ENCODE peak calls at places on chromosomes 16 and 17, in seven cellular contexts. T is upper lobe of left lung, M is prostate gland, W is stomach, D is GM23338, A is GM12878, S is SK-N-SH. F is an unnamed sample. For H3K36me3, the result is how much of the 10 kb centered on the place peaks cover.

GRCh38 chr17:7440823-7441174 is 1.5 kb downstream of the FGF11 start:
- DNase-seq in A (no peak), S (peak), W (no peak), D (peak), M (no peak), T (no peak), F (no peak)

GRCh38 chr17:35931794-35932419 is 1.3 kb upstream of the RDM1 start:
- DNase-seq in A (no peak), M (no peak), D (no peak), S (no peak), T (no peak), W (no peak), F (no peak)

GRCh38 chr16:4212207-4212933 is 29.5 kb downstream of the SRL start:
- DNase-seq in D (no peak), T (no peak), S (no peak), M (no peak), W (no peak), A (no peak), F (no peak)

GRCh38 chr17:6166492-6167179 is 96.5 kb downstream of the WSCD1 start:
- DNase-seq in W (no peak), A (no peak), S (no peak), M (no peak), D (no peak), T (no peak), F (no peak)

GRCh38 chr17:42673885-42674754 is 2.7 kb downstream of the PLEKHH3 start:
- DNase-seq in M (peak), D (peak), W (peak), S (peak), T (no peak), A (no peak), F (no peak)

GRCh38 chr16:85683363-85683762 is 5.4 kb downstream of the GINS2 start:
- DNase-seq in D (no peak), S (no peak), T (no peak), W (no peak), M (no peak), A (no peak), F (no peak)

GRCh38 chr17:29126268-29126923 is 53.8 kb downstream of the MYO18A start:
- DNase-seq in T (no peak), W (no peak), D (no peak), M (no peak), S (no peak), A (no peak), F (no peak)

GRCh38 chr16:54136276-54136625 is 150.3 kb downstream of the IRX3 start:
- DNase-seq in D (no peak), S (no peak), A (no peak), W (no peak), M (no peak), T (no peak), F (no peak)

GRCh38 chr17:65515959-65516948 is 45.2 kb downstream of the AXIN2 start:
- DNase-seq in A (no peak), D (peak), M (no peak), T (peak), S (no peak), W (no peak), F (no peak)

GRCh38 chr16:65833171-65833871 is 533.2 kb upstream of the CDH5 start:
- DNase-seq in D (no peak), M (no peak), W (no peak), A (no peak), S (peak), T (no peak), F (no peak)

GRCh38 chr16:81786321-81786720 is 7.2 kb downstream of the PLCG2 start:
- DNase-seq in A (no peak), M (no peak), S (no peak), T (no peak), W (no peak), D (peak), F (no peak)

GRCh38 chr16:85639529-85640253 is 26.6 kb downstream of the GSE1 start:
- DNase-seq in W (peak), T (no peak), S (peak), M (peak), A (no peak), D (no peak), F (no peak)

GRCh38 chr16:82629441-82630027 is 2.8 kb downstream of the CDH13 start:
- DNase-seq in D (peak), A (no peak), W (no peak), S (no peak), T (no peak), M (peak), F (no peak)

GRCh38 chr17:75637143-75637538 is 3.9 kb downstream of the SMIM5 start:
- DNase-seq in M (no peak), W (peak), A (no peak), S (no peak), T (peak), D (no peak), F (no peak)

GRCh38 chr16:8204769-8205168 is 385.5 kb downstream of the TMEM114 start:
- DNase-seq in M (no peak), D (no peak), W (no peak), T (no peak), A (no peak), S (no peak), F (peak)
- TF ChIP-seq POLR2AphosphoS5 in M (no peak), D (no peak), W (no peak), T (no peak), A (no peak), S (no peak), F (no peak)

DNA sequence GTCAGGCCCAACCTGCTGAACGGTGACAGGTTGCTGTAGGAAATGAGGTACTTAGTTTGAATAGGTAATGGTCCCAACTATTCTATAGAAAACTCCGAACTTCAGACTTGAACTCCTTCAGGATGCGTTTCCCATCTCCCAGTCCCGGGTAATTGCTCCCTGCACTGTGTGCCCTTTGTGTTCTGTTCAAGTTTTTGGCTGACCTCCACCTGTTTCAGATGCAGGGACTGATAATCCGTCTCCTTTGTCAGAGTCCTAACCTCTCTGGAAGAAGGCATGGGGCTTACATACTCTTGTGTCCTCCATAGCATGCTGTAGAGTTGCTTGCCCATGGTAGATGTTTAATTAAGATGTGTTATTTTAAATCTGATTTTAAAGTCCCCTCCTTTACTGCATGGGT is 350.5 kb downstream of the UTP18 start:
- DNase-seq in T (no peak), W (no peak), D (no peak), A (no peak), S (no peak), M (no peak), F (no peak)
- H3K4me3 ChIP-seq in T (no peak), W (no peak), D (no peak), A (no peak), S (no peak), M (no peak), F (no peak)

GRCh38 chr17:63490858-63491400 is 14.1 kb downstream of the ACE start:
- DNase-seq in M (no peak), W (no peak), A (no peak), D (no peak), T (no peak), S (no peak), F (no peak)

GRCh38 chr17:63489291-63489690 is 12.4 kb downstream of the ACE start:
- DNase-seq in A (no peak), T (no peak), M (no peak), D (no peak), W (no peak), S (no peak), F (no peak)

GRCh38 chr17:63490321-63490720 is 13.5 kb downstream of the ACE start:
- DNase-seq in A (no peak), D (peak), W (no peak), T (no peak), S (no peak), M (no peak), F (no peak)

GRCh38 chr17:63487014-63487339 is 10.1 kb downstream of the ACE start:
- DNase-seq in D (no peak), M (no peak), W (no peak), A (no peak), T (no peak), S (peak), F (no peak)

GRCh38 chr17:63488851-63489250 is 12.0 kb downstream of the ACE start:
- DNase-seq in T (no peak), D (no peak), M (no peak), S (peak), W (no peak), A (no peak), F (no peak)
- H3K36me3 ChIP-seq in T (under half), D (under half), M (under half), S (under half), W (under half), A (under half), F (under half)

GRCh38 chr16:88374736-88375135 is 8.0 kb upstream of the ZNF469 start:
- DNase-seq in T (no peak), A (no peak), D (no peak), W (no peak), S (peak), M (no peak), F (no peak)
- TF ChIP-seq POLR2AphosphoS5 in T (no peak), A (no peak), D (no peak), W (no peak), S (no peak), M (no peak), F (no peak)

DNA sequence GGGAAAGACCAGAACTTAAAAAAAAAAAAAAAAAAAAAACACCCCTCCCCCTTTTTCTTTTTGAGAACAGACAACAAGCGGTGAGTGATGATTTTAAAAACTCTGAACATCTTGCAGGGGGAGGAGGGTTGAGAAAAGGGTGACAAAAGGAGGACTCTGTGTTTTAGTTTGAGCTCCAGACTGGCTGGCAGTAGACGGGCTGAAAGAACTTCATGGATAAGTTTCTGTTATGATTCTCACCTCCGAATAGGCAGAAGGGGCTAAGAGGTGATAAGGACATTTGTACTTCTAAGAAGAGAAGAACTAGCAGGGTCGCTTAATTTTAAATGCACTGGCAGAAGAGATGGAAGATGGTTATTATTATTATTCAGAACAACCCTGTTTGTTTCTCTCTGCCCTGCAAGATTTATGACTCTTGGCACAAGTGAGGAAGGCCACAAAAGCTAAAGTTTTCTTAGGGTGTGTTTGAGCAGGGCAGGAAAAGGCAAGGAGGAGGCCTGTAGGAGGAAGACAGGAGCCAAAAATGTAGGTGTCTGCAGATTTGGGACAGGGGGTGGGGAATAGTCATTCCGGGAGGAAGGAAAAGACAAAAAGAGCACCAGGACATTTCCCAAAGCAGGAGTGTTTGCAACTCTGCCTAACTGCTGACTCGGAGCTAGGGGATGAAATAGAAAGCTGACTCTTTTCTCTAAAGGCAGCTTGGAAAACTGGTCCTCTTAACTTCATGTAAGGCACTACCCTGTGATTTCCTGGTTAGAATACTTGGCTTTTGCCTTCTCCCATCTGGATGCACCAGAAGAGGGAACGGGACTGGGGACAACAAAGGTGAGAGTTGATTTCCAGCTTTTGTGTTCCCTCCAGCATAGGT is 11.9 kb upstream of the HOXB2 start:
- DNase-seq in T (no peak), A (no peak), W (no peak), D (no peak), S (no peak), M (no peak), F (no peak)
- H3K4me3 ChIP-seq in T (no peak), A (no peak), W (no peak), D (no peak), S (no peak), M (no peak), F (no peak)

GRCh38 chr17:43817826-43818225 is 15.1 kb downstream of the MPP3 start:
- DNase-seq in M (no peak), T (no peak), W (no peak), D (no peak), S (no peak), A (no peak), F (no peak)

GRCh38 chr17:43823350-43824084 is 9.4 kb downstream of the MPP3 start:
- DNase-seq in M (peak), A (no peak), T (peak), W (peak), S (no peak), D (no peak), F (no peak)

GRCh38 chr17:43818966-43819365 is 14.0 kb downstream of the MPP3 start:
- DNase-seq in S (no peak), M (no peak), D (no peak), W (no peak), A (no peak), T (no peak), F (no peak)

GRCh38 chr17:43822566-43823190 is 10.3 kb downstream of the MPP3 start:
- DNase-seq in D (no peak), M (no peak), S (peak), T (no peak), A (no peak), W (no peak), F (no peak)

GRCh38 chr17:43820759-43821158 is 12.2 kb downstream of the MPP3 start:
- DNase-seq in D (no peak), S (no peak), T (no peak), M (no peak), A (no peak), W (no peak), F (no peak)
- H3K36me3 ChIP-seq in D (under half), S (under half), T (under half), M (under half), A (under half), W (under half), F (under half)

GRCh38 chr16:70289229-70290098 is at the start of gene AARS1:
- DNase-seq in T (peak), M (peak), W (peak), D (peak), S (peak), A (peak), F (peak)
- TF ChIP-seq POLR2AphosphoS5 in T (peak), M (peak), W (peak), D (peak), S (peak), A (peak), F (peak)